ENCODE peak calls at places on chromosome 9, in ten cellular contexts. V, W, T, A, B, Z, O, Y, I and R are unnamed samples.

GRCh38 chr9:123348317-123348992 is 7.5 kb upstream of the CRB2 start:
- DNase-seq in A (no peak), Z (no peak), I (no peak), B (no peak), V (no peak), O (no peak), T (no peak), Y (no peak), W (no peak), R (no peak)

GRCh38 chr9:134025606-134026541 is 593 bp downstream of the BRD3OS start:
- DNase-seq in I (peak), B (peak), Z (peak), A (no peak), W (peak), V (peak), Y (no peak), O (peak), T (no peak), R (peak)

GRCh38 chr9:120186276-120186675 is 393.7 kb downstream of the CDK5RAP2 start:
- DNase-seq in T (no peak), V (no peak), B (no peak), W (no peak), O (no peak), A (no peak), Y (no peak), I (no peak), Z (no peak), R (no peak)

GRCh38 chr9:79768199-79768598 is 196.4 kb downstream of the TLE4 start:
- DNase-seq in I (no peak), Y (no peak), T (no peak), O (no peak), B (peak), V (no peak), Z (no peak), A (no peak), W (no peak), R (no peak)

GRCh38 chr9:111916234-111916645 is 19.6 kb downstream of the UGCG start:
- DNase-seq in B (no peak), V (no peak), O (no peak), A (no peak), Y (no peak), I (no peak), W (no peak), Z (no peak), T (no peak), R (no peak)

GRCh38 chr9:114638441-114638840 is 19.2 kb downstream of the TEX53 start:
- DNase-seq in O (no peak), T (no peak), Y (no peak), I (no peak), W (no peak), A (no peak), V (no peak), Z (no peak), B (no peak), R (no peak)

GRCh38 chr9:35695801-35696420 is 6.2 kb upstream of the TPM2 start:
- DNase-seq in Y (no peak), T (no peak), V (no peak), I (no peak), B (no peak), Z (no peak), A (no peak), W (peak), O (no peak), R (peak)

GRCh38 chr9:27945386-27945785 is 372.1 kb upstream of the C9orf72 start:
- DNase-seq in A (no peak), T (no peak), Z (no peak), W (no peak), B (no peak), Y (no peak), V (no peak), I (no peak), O (no peak), R (no peak)

GRCh38 chr9:1155602-1156001 is 105.4 kb downstream of the DMRT2 start:
- DNase-seq in T (no peak), V (no peak), A (no peak), O (no peak), Y (no peak), W (no peak), I (no peak), Z (no peak), B (no peak), R (no peak)

GRCh38 chr9:115650768-115651167 is 502.8 kb upstream of the PAPPA start:
- DNase-seq in O (no peak), A (no peak), I (no peak), B (no peak), V (no peak), Y (no peak), W (no peak), Z (no peak), T (no peak), R (no peak)

GRCh38 chr9:94920439-94920951 is 194.0 kb downstream of the AOPEP start:
- DNase-seq in A (no peak), O (peak), I (no peak), Z (no peak), T (peak), V (no peak), Y (no peak), W (no peak), B (peak), R (peak)

GRCh38 chr9:97425992-97426336 is 14.1 kb downstream of the TDRD7 start:
- DNase-seq in V (no peak), B (no peak), W (no peak), Z (no peak), Y (no peak), I (no peak), O (no peak), T (no peak), A (no peak), R (no peak)

GRCh38 chr9:87500491-87500890 is 2.8 kb downstream of the DAPK1 start:
- DNase-seq in I (no peak), W (no peak), A (no peak), T (no peak), Z (no peak), O (no peak), Y (no peak), V (no peak), B (no peak), R (no peak)

GRCh38 chr9:130302785-130303612 is 37.4 kb downstream of the HMCN2 start:
- DNase-seq in V (no peak), W (no peak), A (no peak), B (no peak), Y (no peak), T (no peak), O (no peak), I (no peak), Z (no peak), R (no peak)

GRCh38 chr9:20564650-20565049 is 57.6 kb downstream of the MLLT3 start:
- DNase-seq in W (no peak), Y (no peak), I (no peak), T (no peak), A (no peak), O (no peak), Z (no peak), V (no peak), B (no peak), R (no peak)

GRCh38 chr9:20197976-20198685 is 409.3 kb upstream of the SLC24A2 start:
- DNase-seq in W (no peak), Z (no peak), T (no peak), I (no peak), Y (no peak), O (peak), B (no peak), V (no peak), A (no peak), R (no peak)

GRCh38 chr9:123111977-123112869 is 78.8 kb downstream of the GPR21 start:
- DNase-seq in B (no peak), Z (no peak), T (no peak), I (no peak), Y (no peak), V (no peak), W (peak), O (no peak), A (peak), R (no peak)

GRCh38 chr9:38227656-38228055 is 158.6 kb upstream of the SHB start:
- DNase-seq in B (no peak), Z (no peak), A (no peak), Y (no peak), W (no peak), T (no peak), I (no peak), V (no peak), O (no peak), R (no peak)

GRCh38 chr9:117546894-117547293 is 132.0 kb upstream of the ASTN2 start:
- DNase-seq in O (peak), B (no peak), W (peak), A (no peak), Y (no peak), V (no peak), Z (no peak), T (no peak), I (no peak), R (no peak)

GRCh38 chr9:77917800-77918199 is 113.8 kb downstream of the GNAQ start:
- DNase-seq in O (no peak), A (no peak), B (no peak), Y (no peak), T (no peak), Z (no peak), W (no peak), I (no peak), V (no peak), R (no peak)

GRCh38 chr9:114228034-114228808 is 72.9 kb downstream of the COL27A1 start:
- DNase-seq in B (no peak), O (no peak), Y (no peak), I (no peak), A (no peak), W (no peak), V (no peak), T (no peak), Z (no peak), R (no peak)

GRCh38 chr9:105309531-105309931 is 65.1 kb downstream of the SLC44A1 start:
- DNase-seq in I (no peak), T (no peak), O (no peak), Y (no peak), Z (no peak), A (no peak), V (no peak), W (no peak), B (no peak), R (no peak)

GRCh38 chr9:73667749-73668148 is 516.1 kb downstream of the ANXA1 start:
- DNase-seq in I (no peak), A (no peak), Y (no peak), W (no peak), V (peak), O (no peak), B (no peak), T (no peak), Z (peak), R (no peak)

DNA sequence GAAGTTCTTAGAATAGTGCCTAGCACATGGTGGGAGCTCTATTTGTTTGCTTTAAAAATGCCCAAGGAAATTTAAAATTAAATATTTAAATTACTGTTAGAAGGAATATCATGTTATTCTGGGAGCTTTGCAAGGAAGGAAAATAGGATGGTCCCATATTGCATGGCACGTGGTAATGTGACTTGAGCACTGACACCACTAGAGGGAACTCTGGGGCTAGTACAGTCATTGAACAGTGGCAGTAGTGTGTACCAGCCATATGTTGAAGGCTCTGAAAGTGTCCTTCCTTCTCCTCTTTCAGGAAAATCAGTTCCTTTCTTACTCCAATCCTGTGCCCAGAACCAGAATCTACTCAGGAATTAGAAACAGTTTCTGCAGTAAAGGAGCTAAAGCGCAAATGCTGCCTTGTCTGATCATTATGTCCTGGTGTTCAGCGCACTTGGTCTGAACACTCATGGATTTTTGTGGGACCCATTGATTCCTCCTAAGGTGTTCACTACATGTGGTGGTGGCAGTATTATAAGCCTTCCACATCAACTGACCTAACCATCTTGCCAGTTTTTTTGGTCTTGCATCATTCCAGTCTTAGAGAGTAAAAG is 54.1 kb downstream of the GDA start:
- DNase-seq in Y (no peak), Z (peak), A (no peak), W (no peak), T (no peak), I (no peak), O (peak), B (no peak), V (peak), R (no peak)
- TF ChIP-seq EP300 in Y (no peak), Z (no peak), A (no peak), W (no peak), T (no peak), I (no peak), O (no peak), B (no peak), V (no peak), R (no peak)

GRCh38 chr9:108410161-108410560 is 445.6 kb downstream of the ACTL7B start:
- DNase-seq in B (no peak), A (no peak), I (no peak), V (no peak), Y (no peak), Z (no peak), T (no peak), O (no peak), W (no peak), R (no peak)
- TF ChIP-seq CTCF in B (no peak), A (no peak), I (no peak), V (no peak), Y (no peak), Z (no peak), T (no peak), O (no peak), W (no peak), R (no peak)

GRCh38 chr9:18371621-18372020 is 102.3 kb upstream of the ADAMTSL1 start:
- DNase-seq in Y (no peak), V (no peak), Z (no peak), A (no peak), T (no peak), I (no peak), O (no peak), B (no peak), W (no peak), R (peak)
- H3K27ac ChIP-seq in Y (no peak), V (no peak), Z (no peak), A (no peak), T (no peak), I (no peak), O (peak), B (no peak), W (no peak), R (peak)

GRCh38 chr9:121528642-121529041 is 29.0 kb upstream of the GGTA1 start:
- DNase-seq in Z (no peak), T (no peak), I (no peak), A (no peak), Y (no peak), B (no peak), O (no peak), V (no peak), W (no peak), R (no peak)

GRCh38 chr9:121532881-121533280 is 33.2 kb upstream of the GGTA1 start:
- DNase-seq in A (no peak), V (no peak), Z (no peak), Y (no peak), W (no peak), I (no peak), O (no peak), B (no peak), T (no peak), R (no peak)

GRCh38 chr9:121527371-121527770 is 27.7 kb upstream of the GGTA1 start:
- DNase-seq in T (no peak), Y (no peak), I (no peak), A (no peak), B (no peak), Z (no peak), V (no peak), O (no peak), W (no peak), R (no peak)

GRCh38 chr9:121529237-121529987 is 29.8 kb upstream of the GGTA1 start:
- DNase-seq in A (peak), O (peak), Z (no peak), Y (no peak), V (no peak), T (peak), B (peak), W (peak), I (no peak), R (peak)
- TF ChIP-seq EP300 in A (no peak), O (no peak), Z (no peak), Y (no peak), V (no peak), T (peak), B (no peak), W (no peak), I (no peak), R (no peak)

GRCh38 chr9:126317513-126317912 is 9.1 kb upstream of the MVB12B start:
- DNase-seq in Z (no peak), O (peak), W (no peak), Y (no peak), I (no peak), B (no peak), V (peak), T (no peak), A (no peak), R (no peak)
- TF ChIP-seq CTCF in Z (no peak), O (peak), W (peak), Y (no peak), I (peak), B (no peak), V (peak), T (peak), A (peak), R (no peak)

GRCh38 chr9:81610739-81611107 is 78.6 kb downstream of the TLE1 start:
- DNase-seq in Z (no peak), Y (no peak), A (no peak), V (no peak), T (no peak), W (no peak), I (no peak), O (no peak), B (no peak), R (no peak)

GRCh38 chr9:81611664-81612063 is 77.7 kb downstream of the TLE1 start:
- DNase-seq in B (no peak), Z (no peak), V (no peak), W (no peak), O (no peak), I (no peak), A (no peak), T (no peak), Y (no peak), R (no peak)

GRCh38 chr9:81614335-81614734 is 75.0 kb downstream of the TLE1 start:
- DNase-seq in A (no peak), W (no peak), Y (no peak), V (no peak), Z (no peak), O (no peak), I (no peak), B (no peak), T (no peak), R (no peak)

GRCh38 chr9:81616141-81616540 is 73.2 kb downstream of the TLE1 start:
- DNase-seq in W (no peak), B (no peak), T (no peak), A (no peak), O (no peak), Y (no peak), Z (no peak), I (no peak), V (no peak), R (no peak)

GRCh38 chr9:81613002-81613750 is 76.2 kb downstream of the TLE1 start:
- DNase-seq in T (peak), O (peak), Z (no peak), V (no peak), B (peak), A (no peak), W (no peak), I (no peak), Y (no peak), R (peak)
- H3K27ac ChIP-seq in T (peak), O (peak), Z (no peak), V (no peak), B (peak), A (peak), W (peak), I (no peak), Y (no peak), R (peak)

GRCh38 chr9:138008081-138008841 is 130.7 kb downstream of the CACNA1B start:
- DNase-seq in W (peak), B (peak), Y (no peak), A (no peak), O (no peak), T (no peak), Z (no peak), I (no peak), V (no peak), R (peak)
- TF ChIP-seq EP300 in W (no peak), B (no peak), Y (no peak), A (no peak), O (no peak), T (no peak), Z (no peak), I (no peak), V (no peak), R (no peak)

DNA sequence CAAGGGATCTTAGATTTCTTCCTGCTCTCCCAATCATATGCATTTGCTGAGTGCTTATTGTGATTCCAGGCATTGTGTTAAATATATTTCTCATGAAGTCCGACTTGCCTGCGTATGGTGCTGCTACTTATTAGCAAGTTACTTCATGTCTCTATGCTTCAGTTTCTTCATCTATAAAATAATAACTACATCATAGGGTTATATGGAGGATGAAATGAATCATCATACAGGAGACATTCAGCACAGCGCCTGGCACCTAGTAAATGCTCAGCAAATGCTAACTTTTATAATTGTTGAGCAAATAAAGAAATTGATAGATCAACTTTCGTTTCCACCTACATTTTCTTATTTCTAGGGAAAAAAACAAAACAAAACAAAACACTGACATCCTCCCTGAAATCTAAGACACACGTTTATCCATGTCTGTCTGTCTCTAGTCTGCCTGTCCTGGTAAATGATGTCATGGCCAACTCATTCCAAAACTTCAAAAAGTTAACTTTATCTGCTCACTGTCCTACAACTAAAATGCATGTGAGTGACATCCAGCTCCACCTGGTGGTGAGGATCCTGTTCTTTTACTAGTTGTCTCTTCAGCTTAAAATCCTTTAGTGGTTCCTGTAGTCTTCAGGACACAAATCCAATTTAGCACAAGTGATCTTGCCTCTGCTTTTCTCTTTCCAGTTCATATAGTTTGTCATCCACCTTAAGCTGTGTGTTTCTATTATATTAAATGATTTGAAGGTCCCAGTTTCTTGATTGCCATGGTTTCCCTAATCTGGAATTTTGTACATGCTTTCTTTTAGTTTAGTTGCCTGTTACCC is 27.7 kb downstream of the PPP3R2 start:
- DNase-seq in W (no peak), Z (peak), O (no peak), Y (no peak), A (no peak), T (no peak), I (no peak), V (peak), B (no peak), R (no peak)
- TF ChIP-seq CTCF in W (no peak), Z (peak), O (peak), Y (peak), A (no peak), T (no peak), I (no peak), V (peak), B (no peak), R (no peak)

DNA sequence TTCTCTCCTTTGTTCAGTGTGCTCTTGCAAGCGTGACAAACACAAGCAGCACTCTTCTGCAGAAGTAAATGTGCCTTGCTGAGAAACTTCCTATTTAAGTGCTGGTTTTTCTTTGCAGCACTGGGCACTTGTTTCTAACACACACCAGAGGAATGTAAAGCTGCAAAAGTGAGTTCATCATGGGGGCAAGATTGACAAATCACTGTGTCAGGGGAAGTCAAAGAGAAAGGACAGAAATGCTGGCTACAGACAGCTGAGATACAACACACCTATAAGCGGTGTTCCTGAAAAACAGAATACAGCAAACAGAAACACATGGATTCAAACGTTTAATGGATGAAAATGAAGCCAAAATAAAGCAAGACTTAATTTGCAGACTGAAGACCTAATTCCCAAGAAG is 19.6 kb downstream of the ROR2 start:
- DNase-seq in O (no peak), I (no peak), V (no peak), T (no peak), B (no peak), Y (no peak), Z (no peak), A (no peak), W (no peak), R (no peak)
- H3K27ac ChIP-seq in O (no peak), I (no peak), V (no peak), T (no peak), B (no peak), Y (no peak), Z (no peak), A (no peak), W (no peak), R (no peak)